ENCODE peak calls at places on chromosomes 7 and 10, in nine cellular contexts. F, U, Z, N, C, B, S, L and O are unnamed samples.

GRCh38 chr10:89029201-89029600 is 38.6 kb downstream of the FAS start:
- DNase-seq in U (no peak), N (no peak), B (no peak), L (no peak), Z (no peak), S (no peak), C (no peak), F (no peak), O (no peak)

GRCh38 chr7:108418941-108419340 is 37.3 kb downstream of the NRCAM start:
- DNase-seq in N (no peak), Z (no peak), C (no peak), L (no peak), F (no peak), B (no peak), S (no peak), U (no peak), O (no peak)

GRCh38 chr10:9579110-9579705 is 1438.5 kb upstream of the CELF2 start:
- DNase-seq in Z (no peak), U (no peak), B (no peak), C (no peak), S (no peak), F (no peak), N (no peak), L (no peak), O (no peak)

GRCh38 chr10:128275405-128275804 is 149.2 kb upstream of the MKI67 start:
- DNase-seq in B (no peak), S (no peak), F (no peak), N (no peak), L (no peak), C (no peak), U (no peak), Z (no peak), O (no peak)

GRCh38 chr7:158204453-158204852 is 383.2 kb downstream of the PTPRN2 start:
- DNase-seq in N (no peak), C (no peak), B (no peak), L (no peak), U (no peak), Z (no peak), F (no peak), S (no peak), O (no peak)

GRCh38 chr7:159197066-159197975 is 52.7 kb upstream of the VIPR2 start:
- DNase-seq in F (peak), Z (no peak), U (no peak), N (no peak), B (no peak), C (peak), L (peak), S (no peak), O (no peak)

GRCh38 chr7:98613601-98614425 is 3.3 kb upstream of the NPTX2 start:
- DNase-seq in S (no peak), U (no peak), B (no peak), L (no peak), F (no peak), N (no peak), C (no peak), Z (no peak), O (no peak)

GRCh38 chr10:49549640-49550346 is 10.9 kb upstream of the ERCC6 start:
- DNase-seq in B (no peak), C (no peak), Z (no peak), N (no peak), S (no peak), U (no peak), F (no peak), L (no peak), O (no peak)

GRCh38 chr7:137674064-137674463 is 172.7 kb downstream of the DGKI start:
- DNase-seq in S (no peak), L (no peak), C (no peak), F (no peak), B (no peak), N (no peak), Z (no peak), U (no peak), O (no peak)

GRCh38 chr7:2632717-2633537 is 1.1 kb downstream of the TTYH3 start:
- DNase-seq in U (peak), F (peak), B (peak), Z (no peak), S (no peak), L (peak), C (peak), N (peak), O (peak)

GRCh38 chr10:68153473-68154210 is 44.4 kb downstream of the MYPN start:
- DNase-seq in L (no peak), C (peak), S (peak), Z (peak), F (no peak), U (no peak), B (no peak), N (no peak), O (no peak)

GRCh38 chr7:107643407-107643806 is 17.2 kb upstream of the SLC26A4 start:
- DNase-seq in F (no peak), B (no peak), C (no peak), U (no peak), Z (peak), S (no peak), N (no peak), L (no peak), O (no peak)

GRCh38 chr7:80392229-80393169 is 119.4 kb downstream of the GNAT3 start:
- DNase-seq in B (no peak), S (no peak), L (no peak), Z (no peak), N (no peak), C (no peak), U (no peak), F (no peak), O (no peak)

GRCh38 chr7:132878228-132878919 is 203.5 kb downstream of the CHCHD3 start:
- DNase-seq in N (no peak), S (peak), C (no peak), U (no peak), L (no peak), F (no peak), Z (no peak), B (no peak), O (no peak)

GRCh38 chr7:128447944-128448556 is 7.6 kb upstream of the HILPDA start:
- DNase-seq in U (no peak), S (no peak), L (no peak), B (no peak), N (no peak), Z (no peak), F (peak), C (no peak), O (no peak)

GRCh38 chr10:1646332-1646731 is 91.0 kb downstream of the ADARB2 start:
- DNase-seq in B (no peak), F (no peak), S (no peak), L (no peak), C (no peak), N (peak), Z (no peak), U (no peak), O (no peak)

GRCh38 chr7:103499976-103500375 is 54.0 kb upstream of the SLC26A5 start:
- DNase-seq in Z (no peak), L (no peak), F (no peak), U (no peak), S (no peak), B (no peak), C (no peak), N (no peak), O (no peak)

GRCh38 chr7:34848670-34849069 is 188.6 kb downstream of the DPY19L1 start:
- DNase-seq in S (no peak), Z (no peak), L (no peak), B (no peak), C (no peak), U (no peak), N (no peak), F (no peak), O (no peak)

GRCh38 chr10:5343561-5343960 is 21.2 kb upstream of the UCN3 start:
- DNase-seq in F (no peak), U (no peak), S (no peak), L (no peak), Z (no peak), N (no peak), C (no peak), B (no peak), O (no peak)

GRCh38 chr7:798921-799470 is 33.3 kb upstream of the SUN1 start:
- DNase-seq in C (no peak), Z (no peak), N (no peak), S (no peak), F (no peak), B (no peak), L (no peak), U (no peak), O (no peak)

GRCh38 chr10:103888113-103888841 is 29.7 kb downstream of the STN1 start:
- DNase-seq in B (no peak), F (peak), Z (no peak), N (peak), L (no peak), U (no peak), C (peak), S (no peak), O (peak)

GRCh38 chr10:121165276-121165675 is 314.1 kb downstream of the WDR11 start:
- DNase-seq in F (no peak), L (no peak), S (peak), Z (no peak), C (no peak), N (no peak), U (no peak), B (no peak), O (no peak)

GRCh38 chr7:24715661-24716479 is 41.4 kb downstream of the GSDME start:
- DNase-seq in F (peak), Z (no peak), B (no peak), C (no peak), S (no peak), L (no peak), U (no peak), N (no peak), O (no peak)

GRCh38 chr10:26839966-26840627 is 20.7 kb downstream of the ABI1 start:
- DNase-seq in N (no peak), F (no peak), L (no peak), S (no peak), B (no peak), C (no peak), U (no peak), Z (no peak), O (no peak)

GRCh38 chr7:100220833-100221718 is 1.3 kb downstream of the PVRIG start:
- DNase-seq in L (peak), S (no peak), F (peak), C (peak), N (no peak), B (peak), U (peak), Z (no peak), O (peak)

GRCh38 chr10:89086801-89087513 is 96.4 kb downstream of the FAS start:
- DNase-seq in F (peak), C (peak), N (peak), L (no peak), S (no peak), Z (peak), B (no peak), U (no peak), O (no peak)

GRCh38 chr10:29469481-29470354 is 165.1 kb downstream of the SVIL start:
- DNase-seq in L (no peak), S (no peak), U (no peak), N (no peak), C (no peak), Z (no peak), B (no peak), F (no peak), O (no peak)